ENCODE peak calls at places on chromosomes 6 and 20, in eight cellular contexts. One of them, this sample, is unnamed.

GRCh38 chr20:11168026-11168425 is 494.2 kb upstream of the JAG1 start:
- DNase-seq in transverse colon: no peak
- DNase-seq in cardiac muscle cell: no peak
- DNase-seq in lung: no peak
- DNase-seq in fibroblast of lung: peak; percentile 25
- DNase-seq in CD8-positive, alpha-beta T cell: no peak
- DNase-seq in heart left ventricle: no peak
- DNase-seq in left ventricle myocardium inferior: no peak
- DNase-seq in this sample: no peak

GRCh38 chr6:4812068-4812467 is 35.9 kb downstream of the CDYL start:
- DNase-seq in transverse colon: no peak
- DNase-seq in cardiac muscle cell: no peak
- DNase-seq in lung: no peak
- DNase-seq in fibroblast of lung: peak; percentile 51
- DNase-seq in CD8-positive, alpha-beta T cell: no peak
- DNase-seq in heart left ventricle: no peak
- DNase-seq in left ventricle myocardium inferior: no peak
- DNase-seq in this sample: no peak

GRCh38 chr20:52103911-52104545 is 87.6 kb downstream of the ZFP64 start:
- DNase-seq in transverse colon: no peak
- DNase-seq in cardiac muscle cell: peak; percentile 25
- DNase-seq in lung: no peak
- DNase-seq in fibroblast of lung: peak; percentile 42
- DNase-seq in CD8-positive, alpha-beta T cell: no peak
- DNase-seq in heart left ventricle: no peak
- DNase-seq in left ventricle myocardium inferior: no peak
- DNase-seq in this sample: no peak

GRCh38 chr20:49344975-49345374 is 67.1 kb upstream of the ZNFX1 start:
- DNase-seq in transverse colon: peak; percentile 41
- DNase-seq in cardiac muscle cell: peak; percentile 94
- DNase-seq in lung: peak; percentile 29
- DNase-seq in fibroblast of lung: peak; percentile 97
- DNase-seq in CD8-positive, alpha-beta T cell: no peak
- DNase-seq in heart left ventricle: no peak
- DNase-seq in left ventricle myocardium inferior: peak; percentile 48
- DNase-seq in this sample: no peak

GRCh38 chr20:48802216-48802615 is 25.6 kb downstream of the PREX1 start:
- DNase-seq in transverse colon: no peak
- DNase-seq in cardiac muscle cell: no peak
- DNase-seq in lung: no peak
- DNase-seq in fibroblast of lung: no peak
- DNase-seq in CD8-positive, alpha-beta T cell: no peak
- DNase-seq in heart left ventricle: no peak
- DNase-seq in left ventricle myocardium inferior: no peak
- DNase-seq in this sample: no peak

GRCh38 chr20:4434681-4435080 is 287.0 kb upstream of the PRND start:
- DNase-seq in transverse colon: no peak
- DNase-seq in cardiac muscle cell: no peak
- DNase-seq in lung: no peak
- DNase-seq in fibroblast of lung: no peak
- DNase-seq in CD8-positive, alpha-beta T cell: no peak
- DNase-seq in heart left ventricle: no peak
- DNase-seq in left ventricle myocardium inferior: no peak
- DNase-seq in this sample: no peak

GRCh38 chr20:57429579-57430202 is 38.5 kb downstream of the RBM38 start:
- DNase-seq in transverse colon: no peak
- DNase-seq in cardiac muscle cell: no peak
- DNase-seq in lung: no peak
- DNase-seq in fibroblast of lung: peak; percentile 73
- DNase-seq in CD8-positive, alpha-beta T cell: no peak
- DNase-seq in heart left ventricle: no peak
- DNase-seq in left ventricle myocardium inferior: no peak
- DNase-seq in this sample: no peak

GRCh38 chr6:106858653-106859092 is 115.9 kb downstream of the CD24 start:
- DNase-seq in transverse colon: peak; percentile 78
- DNase-seq in cardiac muscle cell: no peak
- DNase-seq in lung: no peak
- DNase-seq in fibroblast of lung: peak; percentile 94
- DNase-seq in CD8-positive, alpha-beta T cell: no peak
- DNase-seq in heart left ventricle: no peak
- DNase-seq in left ventricle myocardium inferior: no peak
- DNase-seq in this sample: no peak

GRCh38 chr6:104421650-104422049 is 438.1 kb downstream of the HACE1 start:
- DNase-seq in transverse colon: no peak
- DNase-seq in cardiac muscle cell: no peak
- DNase-seq in lung: no peak
- DNase-seq in fibroblast of lung: no peak
- DNase-seq in CD8-positive, alpha-beta T cell: no peak
- DNase-seq in heart left ventricle: no peak
- DNase-seq in left ventricle myocardium inferior: no peak
- DNase-seq in this sample: no peak

GRCh38 chr6:35735452-35735851 is 1.4 kb upstream of the ARMC12 start:
- DNase-seq in transverse colon: peak; percentile 55
- DNase-seq in cardiac muscle cell: no peak
- DNase-seq in lung: no peak
- DNase-seq in fibroblast of lung: no peak
- DNase-seq in CD8-positive, alpha-beta T cell: no peak
- DNase-seq in heart left ventricle: no peak
- DNase-seq in left ventricle myocardium inferior: no peak
- DNase-seq in this sample: no peak

GRCh38 chr6:164184410-164184809 is 769.9 kb downstream of the QKI start:
- DNase-seq in transverse colon: no peak
- DNase-seq in cardiac muscle cell: no peak
- DNase-seq in lung: no peak
- DNase-seq in fibroblast of lung: no peak
- DNase-seq in CD8-positive, alpha-beta T cell: no peak
- DNase-seq in heart left ventricle: no peak
- DNase-seq in left ventricle myocardium inferior: no peak
- DNase-seq in this sample: no peak

GRCh38 chr6:124947821-124948451 is 14.3 kb upstream of the RNF217 start:
- DNase-seq in transverse colon: no peak
- DNase-seq in cardiac muscle cell: no peak
- DNase-seq in lung: no peak
- DNase-seq in fibroblast of lung: peak; percentile 50
- DNase-seq in CD8-positive, alpha-beta T cell: no peak
- DNase-seq in heart left ventricle: no peak
- DNase-seq in left ventricle myocardium inferior: no peak
- DNase-seq in this sample: no peak

DNA sequence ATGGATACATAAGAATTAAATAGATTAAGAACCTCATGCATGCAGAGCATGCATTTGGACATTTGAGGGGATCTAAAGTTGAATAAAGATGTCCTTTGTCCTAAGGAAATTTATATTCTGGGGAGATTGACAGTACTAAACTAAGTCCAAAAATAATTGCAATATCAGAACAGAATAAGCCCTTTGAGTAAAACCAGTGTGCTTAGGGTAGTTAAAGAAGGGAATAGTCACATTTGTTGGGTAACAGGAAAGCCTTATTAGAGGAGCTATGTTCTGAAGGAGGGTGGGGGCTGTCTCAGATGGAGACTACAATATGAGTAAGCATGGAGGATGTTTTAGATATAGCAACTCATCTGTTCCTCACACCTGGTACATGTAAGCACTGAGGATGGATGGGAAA is 35.8 kb downstream of the CDC5L start:
- DNase-seq in transverse colon: no peak
- DNase-seq in cardiac muscle cell: no peak
- DNase-seq in lung: no peak
- DNase-seq in fibroblast of lung: no peak
- DNase-seq in CD8-positive, alpha-beta T cell: no peak
- DNase-seq in heart left ventricle: no peak
- DNase-seq in left ventricle myocardium inferior: no peak
- DNase-seq in this sample: no peak
- H3K27ac ChIP-seq in transverse colon: no peak overlapping the region
- H3K27ac ChIP-seq in cardiac muscle cell: no peak overlapping the region
- H3K27ac ChIP-seq in lung: no peak overlapping the region
- H3K27ac ChIP-seq in fibroblast of lung: no peak overlapping the region
- H3K27ac ChIP-seq in CD8-positive, alpha-beta T cell: no peak overlapping the region
- H3K27ac ChIP-seq in heart left ventricle: no peak overlapping the region
- H3K27ac ChIP-seq in left ventricle myocardium inferior: no peak overlapping the region
- H3K27ac ChIP-seq in this sample: no peak overlapping the region

GRCh38 chr20:44095831-44096230 is 91.2 kb downstream of the JPH2 start:
- DNase-seq in transverse colon: no peak
- DNase-seq in cardiac muscle cell: no peak
- DNase-seq in lung: no peak
- DNase-seq in fibroblast of lung: no peak
- DNase-seq in CD8-positive, alpha-beta T cell: no peak
- DNase-seq in heart left ventricle: no peak
- DNase-seq in left ventricle myocardium inferior: no peak
- DNase-seq in this sample: no peak

GRCh38 chr20:44098657-44099056 is 88.3 kb downstream of the JPH2 start:
- DNase-seq in transverse colon: no peak
- DNase-seq in cardiac muscle cell: no peak
- DNase-seq in lung: no peak
- DNase-seq in fibroblast of lung: no peak
- DNase-seq in CD8-positive, alpha-beta T cell: no peak
- DNase-seq in heart left ventricle: no peak
- DNase-seq in left ventricle myocardium inferior: no peak
- DNase-seq in this sample: no peak

GRCh38 chr20:44098256-44098630 is 88.7 kb downstream of the JPH2 start:
- DNase-seq in transverse colon: no peak
- DNase-seq in cardiac muscle cell: no peak
- DNase-seq in lung: no peak
- DNase-seq in fibroblast of lung: no peak
- DNase-seq in CD8-positive, alpha-beta T cell: no peak
- DNase-seq in heart left ventricle: no peak
- DNase-seq in left ventricle myocardium inferior: no peak
- DNase-seq in this sample: no peak

GRCh38 chr20:44093249-44093582 is 93.8 kb downstream of the JPH2 start:
- DNase-seq in transverse colon: no peak
- DNase-seq in cardiac muscle cell: no peak
- DNase-seq in lung: no peak
- DNase-seq in fibroblast of lung: no peak
- DNase-seq in CD8-positive, alpha-beta T cell: no peak
- DNase-seq in heart left ventricle: no peak
- DNase-seq in left ventricle myocardium inferior: no peak
- DNase-seq in this sample: no peak

GRCh38 chr20:44097521-44098255 is 89.3 kb downstream of the JPH2 start:
- DNase-seq in transverse colon: no peak
- DNase-seq in cardiac muscle cell: peak; percentile 40
- DNase-seq in lung: no peak
- DNase-seq in fibroblast of lung: peak; percentile 48
- DNase-seq in CD8-positive, alpha-beta T cell: no peak
- DNase-seq in heart left ventricle: no peak
- DNase-seq in left ventricle myocardium inferior: no peak
- DNase-seq in this sample: no peak
- H3K27ac ChIP-seq in transverse colon: no peak overlapping the region
- H3K27ac ChIP-seq in cardiac muscle cell: peak overlapping the region; percentile 11
- H3K27ac ChIP-seq in lung: no peak overlapping the region
- H3K27ac ChIP-seq in fibroblast of lung: no peak overlapping the region
- H3K27ac ChIP-seq in CD8-positive, alpha-beta T cell: no peak overlapping the region
- H3K27ac ChIP-seq in heart left ventricle: no peak overlapping the region
- H3K27ac ChIP-seq in left ventricle myocardium inferior: no peak overlapping the region
- H3K27ac ChIP-seq in this sample: no peak overlapping the region

DNA sequence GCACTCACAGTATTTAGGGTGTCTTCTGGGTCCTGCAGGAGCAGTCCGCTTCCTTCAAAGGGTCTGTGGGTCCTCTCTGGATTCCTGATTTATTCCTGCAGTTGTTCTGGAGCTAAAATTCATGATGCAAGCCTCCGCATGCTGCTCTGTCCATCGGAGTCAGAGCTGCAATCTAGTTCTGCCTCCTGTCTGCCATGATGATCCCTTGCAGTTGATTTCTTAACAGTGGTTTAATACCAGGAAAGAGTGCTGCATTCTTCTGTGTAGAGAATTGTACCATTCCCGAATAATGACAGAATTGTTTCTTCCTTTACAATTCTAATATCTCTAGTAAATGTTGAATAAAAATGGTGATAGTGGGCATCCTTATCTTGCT is 72.0 kb upstream of the B3GAT2 start:
- DNase-seq in transverse colon: no peak
- DNase-seq in cardiac muscle cell: no peak
- DNase-seq in lung: no peak
- DNase-seq in fibroblast of lung: no peak
- DNase-seq in CD8-positive, alpha-beta T cell: no peak
- DNase-seq in heart left ventricle: no peak
- DNase-seq in left ventricle myocardium inferior: no peak
- DNase-seq in this sample: no peak
- H3K27ac ChIP-seq in transverse colon: no peak overlapping the region
- H3K27ac ChIP-seq in cardiac muscle cell: no peak overlapping the region
- H3K27ac ChIP-seq in lung: no peak overlapping the region
- H3K27ac ChIP-seq in fibroblast of lung: no peak overlapping the region
- H3K27ac ChIP-seq in CD8-positive, alpha-beta T cell: no peak overlapping the region
- H3K27ac ChIP-seq in heart left ventricle: no peak overlapping the region
- H3K27ac ChIP-seq in left ventricle myocardium inferior: no peak overlapping the region
- H3K27ac ChIP-seq in this sample: no peak overlapping the region

GRCh38 chr20:47028487-47028886 is 133.8 kb downstream of the EYA2 start:
- DNase-seq in transverse colon: no peak
- DNase-seq in cardiac muscle cell: no peak
- DNase-seq in lung: no peak
- DNase-seq in fibroblast of lung: no peak
- DNase-seq in CD8-positive, alpha-beta T cell: no peak
- DNase-seq in heart left ventricle: no peak
- DNase-seq in left ventricle myocardium inferior: no peak
- DNase-seq in this sample: no peak

GRCh38 chr20:47027042-47027441 is 132.4 kb downstream of the EYA2 start:
- DNase-seq in transverse colon: no peak
- DNase-seq in cardiac muscle cell: no peak
- DNase-seq in lung: no peak
- DNase-seq in fibroblast of lung: no peak
- DNase-seq in CD8-positive, alpha-beta T cell: no peak
- DNase-seq in heart left ventricle: no peak
- DNase-seq in left ventricle myocardium inferior: no peak
- DNase-seq in this sample: no peak

GRCh38 chr20:47029845-47030244 is 135.2 kb downstream of the EYA2 start:
- DNase-seq in transverse colon: no peak
- DNase-seq in cardiac muscle cell: no peak
- DNase-seq in lung: no peak
- DNase-seq in fibroblast of lung: no peak
- DNase-seq in CD8-positive, alpha-beta T cell: no peak
- DNase-seq in heart left ventricle: no peak
- DNase-seq in left ventricle myocardium inferior: no peak
- DNase-seq in this sample: no peak

GRCh38 chr20:47030271-47030810 is 135.7 kb downstream of the EYA2 start:
- DNase-seq in transverse colon: no peak
- DNase-seq in cardiac muscle cell: no peak
- DNase-seq in lung: no peak
- DNase-seq in fibroblast of lung: no peak
- DNase-seq in CD8-positive, alpha-beta T cell: no peak
- DNase-seq in heart left ventricle: no peak
- DNase-seq in left ventricle myocardium inferior: no peak
- DNase-seq in this sample: no peak

DNA sequence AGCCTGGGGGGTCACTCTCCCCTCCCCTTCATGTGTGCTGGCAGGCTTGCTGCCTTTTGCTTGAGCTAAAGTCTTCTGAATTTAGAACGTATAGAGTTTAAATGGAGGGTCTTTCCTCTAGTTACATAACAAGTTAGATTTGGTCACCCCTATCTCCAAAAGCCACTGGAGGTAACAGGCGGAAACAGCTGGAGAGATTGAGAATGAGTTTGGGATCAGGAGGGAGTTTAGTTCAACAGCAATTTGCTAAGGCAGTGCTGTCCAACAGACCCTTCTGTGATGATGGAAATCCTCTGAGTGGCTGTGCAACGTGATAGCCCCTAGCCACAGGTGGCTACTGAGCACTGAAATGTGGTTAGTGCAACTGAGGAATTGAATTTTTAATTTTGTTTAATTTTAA is 132.8 kb downstream of the EYA2 start:
- DNase-seq in transverse colon: no peak
- DNase-seq in cardiac muscle cell: no peak
- DNase-seq in lung: no peak
- DNase-seq in fibroblast of lung: no peak
- DNase-seq in CD8-positive, alpha-beta T cell: no peak
- DNase-seq in heart left ventricle: no peak
- DNase-seq in left ventricle myocardium inferior: no peak
- DNase-seq in this sample: no peak
- H3K27ac ChIP-seq in transverse colon: no peak overlapping the region
- H3K27ac ChIP-seq in cardiac muscle cell: no peak overlapping the region
- H3K27ac ChIP-seq in lung: no peak overlapping the region
- H3K27ac ChIP-seq in fibroblast of lung: no peak overlapping the region
- H3K27ac ChIP-seq in CD8-positive, alpha-beta T cell: no peak overlapping the region
- H3K27ac ChIP-seq in heart left ventricle: no peak overlapping the region
- H3K27ac ChIP-seq in left ventricle myocardium inferior: no peak overlapping the region
- H3K27ac ChIP-seq in this sample: no peak overlapping the region

This sample was measured in iPS DF 6.9.